ENCODE peak calls at places on chromosomes 6 and 20, in five cellular contexts. F is K562, T is GM12878, S is SK-N-SH, R is HepG2. K is an unnamed sample.
A peak's percentile ranks its signal among the peaks of the same experiment; 100 is the strongest.

GRCh38 chr6:170098428-170099170 is 192.3 kb downstream of the DLL1 start:
- DNase-seq in S (no peak), T (no peak), F (no peak), R (no peak), K (no peak)

GRCh38 chr6:32839356-32839755 is 817 bp upstream of the TAP2 start:
- DNase-seq in S (no peak), T (no peak), R (no peak), F (no peak), K (no peak)

GRCh38 chr6:169950558-169950957 is 199.1 kb downstream of the ERMARD start:
- DNase-seq in R (no peak), F (no peak), T (no peak), S (no peak), K (no peak)

GRCh38 chr6:43171284-43172126 is 436 bp downstream of the SRF start:
- DNase-seq in T (no peak), R (no peak), S (peak; percentile 93), F (no peak), K (no peak)

GRCh38 chr6:106334646-106335448 is 9.3 kb upstream of the ATG5 start:
- DNase-seq in F (peak; percentile 68), T (no peak), R (peak; percentile 52), S (peak; percentile 60), K (peak; percentile 57)

GRCh38 chr20:53774487-53775203 is 181.0 kb upstream of the ZNF217 start:
- DNase-seq in F (no peak), T (no peak), R (no peak), S (no peak), K (no peak)

GRCh38 chr6:4522453-4522852 is 253.8 kb upstream of the CDYL start:
- DNase-seq in S (no peak), F (no peak), T (no peak), R (no peak), K (no peak)

GRCh38 chr6:27383011-27383410 is 5.5 kb upstream of the ZNF391 start:
- DNase-seq in R (no peak), F (no peak), T (no peak), S (no peak), K (no peak)

GRCh38 chr20:57237006-57237953 is 29.2 kb downstream of the BMP7 start:
- DNase-seq in T (no peak), F (no peak), S (no peak), R (no peak), K (no peak)

GRCh38 chr6:69894578-69895347 is 28.4 kb downstream of the COL19A1 start:
- DNase-seq in S (no peak), R (no peak), F (no peak), T (peak; percentile 62), K (no peak)

GRCh38 chr20:31652917-31653385 is 15.2 kb downstream of the COX4I2 start:
- DNase-seq in T (no peak), F (no peak), S (peak; percentile 67), R (no peak), K (no peak)

GRCh38 chr6:17022604-17023003 is 79.2 kb upstream of the STMND1 start:
- DNase-seq in F (no peak), R (no peak), S (no peak), T (peak; percentile 30), K (no peak)

GRCh38 chr6:33981861-33982260 is 164.0 kb downstream of the GRM4 start:
- DNase-seq in R (no peak), S (no peak), F (no peak), T (no peak), K (no peak)

GRCh38 chr6:15001511-15001910 is 244.4 kb upstream of the JARID2 start:
- DNase-seq in R (no peak), T (no peak), F (no peak), S (no peak), K (no peak)

GRCh38 chr6:71887006-71887743 is 825 bp downstream of the RIMS1 start:
- DNase-seq in F (no peak), T (no peak), S (peak; percentile 56), R (no peak), K (no peak)

GRCh38 chr20:50023116-50023802 is 40.5 kb downstream of the SNAI1 start:
- DNase-seq in T (no peak), S (no peak), R (no peak), F (no peak), K (no peak)

GRCh38 chr20:30811896-30812671 is 445.4 kb upstream of the DEFB115 start:
- DNase-seq in S (peak; percentile 88), F (peak; percentile 81), R (no peak), T (peak; percentile 20), K (peak; percentile 14)

GRCh38 chr6:35392111-35392702 is 49.8 kb downstream of the PPARD start:
- DNase-seq in F (no peak), R (peak; percentile 39), T (no peak), S (no peak), K (no peak)

GRCh38 chr6:167094820-167095637 is 27.9 kb upstream of the CCR6 start:
- DNase-seq in T (peak; percentile 94), R (no peak), F (no peak), S (no peak), K (no peak)

GRCh38 chr6:30321692-30322388 is 4.9 kb upstream of the TRIM39 start:
- DNase-seq in F (no peak), R (no peak), S (no peak), T (no peak), K (no peak)

GRCh38 chr20:22617160-22617559 is 32.8 kb upstream of the FOXA2 start:
- DNase-seq in R (peak; percentile 58), T (no peak), F (peak; percentile 37), S (no peak), K (no peak)

GRCh38 chr6:33995873-33996475 is 149.9 kb downstream of the GRM4 start:
- DNase-seq in T (no peak), R (no peak), F (no peak), S (no peak), K (no peak)

GRCh38 chr20:39660251-39660650 is 698.1 kb downstream of the DHX35 start:
- DNase-seq in R (no peak), F (no peak), S (no peak), T (no peak), K (no peak)

GRCh38 chr6:73739097-73739496 is 43.1 kb downstream of the CD109 start:
- DNase-seq in S (peak; percentile 35), F (peak; percentile 73), T (no peak), R (peak; percentile 66), K (peak; percentile 51)

GRCh38 chr20:7772376-7772775 is 167.9 kb downstream of the HAO1 start:
- DNase-seq in R (no peak), T (no peak), F (no peak), S (no peak), K (no peak)
- TF ChIP-seq FOXM1 in R (no peak), T (no peak), F (no peak), S (no peak), K (no peak)

DNA sequence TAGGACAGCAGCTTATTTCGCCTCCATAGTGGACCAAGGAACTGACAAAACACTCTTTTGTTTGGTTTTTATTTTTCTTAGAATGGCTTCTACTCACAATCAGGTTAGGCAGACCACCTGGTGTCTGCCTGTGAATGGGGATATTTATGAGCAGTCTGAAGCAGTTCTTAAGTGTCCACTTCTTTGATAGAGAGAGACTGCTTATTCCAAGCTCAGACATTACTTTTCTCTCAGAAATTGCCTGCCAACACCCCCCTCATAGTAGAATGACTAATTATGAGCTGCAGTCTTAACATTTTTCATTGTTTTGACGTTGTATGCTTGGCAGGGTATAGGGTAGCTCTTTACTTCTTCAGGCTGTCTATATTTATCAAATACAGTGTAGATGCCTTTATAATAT is 174.7 kb downstream of the ZFAND3 start:
- DNase-seq in S (no peak), T (no peak), F (no peak), R (no peak), K (no peak)
- TF ChIP-seq FOXM1 in S (no peak), T (no peak), F (no peak), R (no peak), K (no peak)

DNA sequence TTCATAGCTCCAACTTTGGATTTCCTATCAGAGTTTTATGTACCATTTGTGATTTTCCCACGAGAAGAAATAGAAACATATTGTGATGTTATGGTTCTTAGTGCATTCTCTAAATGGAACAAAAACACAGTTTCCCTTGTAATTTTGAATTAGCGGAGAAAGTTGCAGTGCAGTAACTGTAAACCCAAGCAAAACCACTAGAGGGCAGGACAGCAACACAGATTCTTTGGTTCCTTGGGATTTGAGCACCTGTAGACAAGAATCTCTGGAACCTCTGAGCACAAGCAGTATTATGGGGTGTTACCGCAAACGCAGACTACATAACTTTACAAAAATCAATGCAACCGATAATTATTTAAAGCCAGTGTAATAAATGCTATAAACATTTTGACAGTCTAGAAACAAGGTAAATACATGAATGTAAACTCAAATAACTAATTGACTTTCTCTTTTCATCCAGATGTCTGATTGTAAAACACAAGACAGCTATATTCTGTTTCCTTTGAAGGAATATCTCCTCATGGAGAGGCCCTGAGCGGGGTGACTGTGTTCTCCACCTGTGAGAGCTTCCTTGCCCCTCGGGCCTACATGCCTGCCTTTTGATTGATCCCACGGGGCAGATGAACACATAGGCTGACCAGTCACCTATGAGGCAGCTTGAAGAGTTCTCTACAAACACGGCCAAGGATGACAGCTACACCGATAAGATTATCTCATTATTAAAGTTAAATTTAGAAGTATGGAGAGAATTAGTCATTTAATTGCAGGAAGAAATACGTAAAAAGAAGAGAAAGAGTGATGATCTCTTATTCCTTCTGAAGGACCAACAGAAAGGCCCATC is 67.5 kb upstream of the COL21A1 start:
- DNase-seq in F (peak; percentile 51), T (no peak), S (peak; percentile 26), R (peak; percentile 47), K (peak; percentile 35)
- TF ChIP-seq FOXM1 in F (no peak), T (no peak), S (no peak), R (no peak), K (no peak)

GRCh38 chr6:20751293-20751946 is 217.2 kb downstream of the CDKAL1 start:
- DNase-seq in F (no peak), S (no peak), R (no peak), T (no peak), K (no peak)

GRCh38 chr6:20757761-20758160 is 223.5 kb downstream of the CDKAL1 start:
- DNase-seq in R (no peak), T (no peak), F (no peak), S (no peak), K (no peak)

GRCh38 chr6:20755631-20756030 is 221.4 kb downstream of the CDKAL1 start:
- DNase-seq in S (no peak), F (no peak), R (no peak), T (no peak), K (no peak)
- TF ChIP-seq FOXM1 in S (no peak), F (no peak), R (no peak), T (no peak), K (no peak)